ENCODE peak calls at places on chromosomes 4 and X, in eight cellular contexts. W is glutamatergic neuron; D is NCI-H2029 treated with DMSO at 0.1 percent for 48 hours; G is central memory CD4-positive, alpha-beta T cell; Q is T-helper 17 cell; L is activated T-helper 1 cell treated with anti-CD3 and anti-CD28 coated beads, Interleukin-2, amount 50 U/mL, for 16 hours; P is mammary epithelial cell; Z is A172. N is an unnamed sample.

GRCh38 chr4:33272722-33273121 is 2552.6 kb downstream of the PCDH7 start:
- DNase-seq in W (no peak), D (no peak), G (no peak), Q (no peak), L (no peak), P (no peak), Z (no peak), N (no peak)

GRCh38 chr4:43932448-43932847 is 516.2 kb downstream of the KCTD8 start:
- DNase-seq in W (no peak), D (no peak), G (no peak), Q (no peak), L (no peak), P (no peak), Z (no peak), N (no peak)

GRCh38 chr4:7765676-7766075 is 174.0 kb downstream of the AFAP1 start:
- DNase-seq in W (peak), D (no peak), G (no peak), Q (no peak), L (no peak), P (no peak), Z (no peak), N (no peak)

GRCh38 chrX:11462136-11462535 is 168.9 kb downstream of the AMELX start:
- DNase-seq in W (no peak), D (no peak), G (no peak), Q (no peak), L (no peak), P (no peak), Z (no peak), N (no peak)

GRCh38 chr4:145101091-145101490 is 3.0 kb downstream of the ABCE1 start:
- DNase-seq in W (no peak), D (no peak), G (no peak), Q (no peak), L (no peak), P (no peak), Z (no peak), N (no peak)

GRCh38 chr4:4248885-4249203 is 821 bp upstream of the TMEM128 start:
- DNase-seq in W (no peak), D (no peak), G (no peak), Q (no peak), L (no peak), P (no peak), Z (no peak), N (no peak)

GRCh38 chr4:14532436-14532835 is 469.8 kb upstream of the CPEB2 start:
- DNase-seq in W (no peak), D (peak), G (no peak), Q (no peak), L (no peak), P (no peak), Z (no peak), N (no peak)

GRCh38 chr4:41645716-41646115 is 102.8 kb downstream of the PHOX2B start:
- DNase-seq in W (no peak), D (no peak), G (no peak), Q (no peak), L (no peak), P (no peak), Z (no peak), N (no peak)

GRCh38 chrX:105658136-105658535 is 164.2 kb upstream of the NRK start:
- DNase-seq in W (no peak), D (no peak), G (no peak), Q (no peak), L (no peak), P (peak), Z (no peak), N (no peak)

GRCh38 chr4:154779362-154779947 is 1.6 kb upstream of the RBM46 start:
- DNase-seq in W (no peak), D (no peak), G (no peak), Q (no peak), L (no peak), P (peak), Z (peak), N (peak)

GRCh38 chrX:41293269-41293668 is 40.7 kb upstream of the DDX3X start:
- DNase-seq in W (no peak), D (no peak), G (no peak), Q (no peak), L (no peak), P (no peak), Z (no peak), N (no peak)

GRCh38 chr4:16852168-16852567 is 46.3 kb downstream of the LDB2 start:
- DNase-seq in W (no peak), D (no peak), G (no peak), Q (no peak), L (no peak), P (no peak), Z (no peak), N (no peak)

GRCh38 chr4:75089206-75089605 is 156.3 kb downstream of the PARM1 start:
- DNase-seq in W (no peak), D (no peak), G (no peak), Q (no peak), L (no peak), P (no peak), Z (no peak), N (no peak)

GRCh38 chr4:158169516-158169915 is 3.3 kb downstream of the GASK1B start:
- DNase-seq in W (no peak), D (no peak), G (no peak), Q (no peak), L (no peak), P (peak), Z (no peak), N (no peak)

GRCh38 chr4:111398906-111399330 is 746.3 kb upstream of the FAM241A start:
- DNase-seq in W (no peak), D (no peak), G (no peak), Q (no peak), L (no peak), P (no peak), Z (no peak), N (no peak)

GRCh38 chr4:95183656-95184408 is 364.9 kb downstream of the UNC5C start:
- DNase-seq in W (no peak), D (no peak), G (no peak), Q (no peak), L (no peak), P (no peak), Z (no peak), N (no peak)

GRCh38 chrX:107654778-107655761 is 26.8 kb downstream of the PRPS1 start:
- DNase-seq in W (peak), D (peak), G (peak), Q (peak), L (peak), P (peak), Z (no peak), N (no peak)

GRCh38 chrX:139974496-139974895 is 9.2 kb upstream of the CXorf66 start:
- DNase-seq in W (no peak), D (no peak), G (no peak), Q (no peak), L (no peak), P (no peak), Z (no peak), N (no peak)

GRCh38 chr4:7582313-7583096 is 147.8 kb upstream of the PSAPL1 start:
- DNase-seq in W (no peak), D (no peak), G (no peak), Q (no peak), L (no peak), P (no peak), Z (no peak), N (no peak)

GRCh38 chr4:13540446-13541175 is 3.7 kb downstream of the NKX3-2 start:
- DNase-seq in W (no peak), D (no peak), G (no peak), Q (no peak), L (no peak), P (no peak), Z (no peak), N (peak)

GRCh38 chrX:88612870-88613329 is 134.1 kb upstream of the CPXCR1 start:
- DNase-seq in W (no peak), D (no peak), G (no peak), Q (no peak), L (no peak), P (no peak), Z (no peak), N (no peak)

GRCh38 chr4:7430368-7430964 is 4.3 kb downstream of the PSAPL1 start:
- DNase-seq in W (no peak), D (no peak), G (no peak), Q (no peak), L (no peak), P (peak), Z (peak), N (no peak)

GRCh38 chrX:110989869-110990268 is 106.1 kb upstream of the PAK3 start:
- DNase-seq in W (no peak), D (no peak), G (no peak), Q (no peak), L (no peak), P (no peak), Z (no peak), N (no peak)

GRCh38 chr4:187576751-187577150 is 418.8 kb upstream of the ZFP42 start:
- DNase-seq in W (no peak), D (no peak), G (no peak), Q (no peak), L (no peak), P (no peak), Z (no peak), N (no peak)

GRCh38 chr4:112807083-112807482 is 170.1 kb downstream of the LARP7 start:
- DNase-seq in W (no peak), D (no peak), G (no peak), Q (no peak), L (no peak), P (no peak), Z (no peak), N (no peak)

N was measured in frontal cortex.